ENCODE peak calls at places on chromosomes 11 and 22, in seven cellular contexts. Z is fibroblast of the aortic adventitia, G is cardiac muscle cell, T is fibroblast of pulmonary artery, I is cardiac fibroblast, W is AG09309, F is stomach. L is an unnamed sample.
A peak's percentile ranks its signal among the peaks of the same experiment; 100 is the strongest.

GRCh38 chr11:103587951-103588788 is 448.3 kb upstream of the DDI1 start:
- DNase-seq in I (peak; percentile 27), G (no peak), Z (peak; percentile 28), F (no peak), T (peak; percentile 62), W (no peak), L (no peak)

GRCh38 chr11:68954970-68955958 is 25.5 kb downstream of the MRGPRD start:
- DNase-seq in G (no peak), W (no peak), Z (peak; percentile 59), F (peak; percentile 51), I (peak; percentile 58), T (peak; percentile 60), L (no peak)

GRCh38 chr11:47004595-47005033 is 68.1 kb downstream of the CSTPP1 start:
- DNase-seq in F (peak; percentile 81), W (peak; percentile 92), G (peak; percentile 85), Z (peak; percentile 98), T (peak; percentile 97), I (peak; percentile 98), L (peak; percentile 65)

GRCh38 chr11:15493921-15494630 is 379.4 kb downstream of the INSC start:
- DNase-seq in I (peak; percentile 16), F (peak; percentile 26), T (peak; percentile 2), W (no peak), Z (no peak), G (no peak), L (no peak)

GRCh38 chr11:70109006-70109405 is 30.9 kb downstream of the ANO1 start:
- DNase-seq in Z (no peak), G (no peak), T (no peak), F (no peak), W (no peak), I (no peak), L (no peak)

GRCh38 chr11:123429336-123429735 is 733 bp upstream of the GRAMD1B start:
- DNase-seq in T (no peak), G (no peak), I (no peak), Z (peak; percentile 41), F (no peak), W (peak; percentile 48), L (no peak)

GRCh38 chr11:133529807-133530500 is 2.3 kb downstream of the OPCML start:
- DNase-seq in W (no peak), G (no peak), Z (no peak), T (no peak), I (no peak), F (no peak), L (no peak)

GRCh38 chr11:88348870-88349269 is 11.3 kb upstream of the CTSC start:
- DNase-seq in G (no peak), I (peak; percentile 75), T (peak; percentile 45), Z (no peak), W (no peak), F (no peak), L (no peak)

GRCh38 chr11:1259561-1259960 is 36.7 kb downstream of the MUC5B start:
- DNase-seq in I (no peak), G (no peak), Z (no peak), F (no peak), W (no peak), T (no peak), L (no peak)

GRCh38 chr11:63998558-63999348 is 12.5 kb downstream of the OTUB1 start:
- DNase-seq in Z (no peak), I (no peak), T (no peak), W (no peak), G (no peak), F (peak; percentile 65), L (no peak)

GRCh38 chr11:45264839-45265515 is 21.2 kb downstream of the SYT13 start:
- DNase-seq in F (no peak), Z (peak; percentile 85), G (no peak), I (peak; percentile 76), W (peak; percentile 64), T (peak; percentile 87), L (peak; percentile 11)

GRCh38 chr11:19453893-19454292 is 213.1 kb upstream of the E2F8 start:
- DNase-seq in I (peak; percentile 87), W (no peak), G (no peak), Z (peak; percentile 97), F (no peak), T (peak; percentile 87), L (no peak)

GRCh38 chr11:2951235-2952110 is 22.3 kb upstream of the PHLDA2 start:
- DNase-seq in W (no peak), G (no peak), F (no peak), Z (peak; percentile 28), T (peak; percentile 58), I (peak; percentile 34), L (no peak)

GRCh38 chr22:48080304-48081165 is 1318.1 kb downstream of the TBC1D22A start:
- DNase-seq in G (no peak), W (no peak), I (no peak), Z (no peak), F (no peak), T (no peak), L (no peak)

GRCh38 chr22:31346733-31347250 is 646 bp upstream of the PATZ1 start:
- DNase-seq in G (peak; percentile 72), F (peak; percentile 63), T (peak; percentile 51), W (no peak), Z (peak; percentile 39), I (peak; percentile 57), L (no peak)

GRCh38 chr11:113240389-113240788 is 74.0 kb upstream of the TTC12 start:
- DNase-seq in G (no peak), F (no peak), T (no peak), Z (no peak), I (no peak), W (no peak), L (no peak)

GRCh38 chr11:91585035-91585801 is 639.4 kb upstream of the FAT3 start:
- DNase-seq in G (no peak), W (no peak), T (no peak), F (no peak), Z (no peak), I (no peak), L (no peak)

GRCh38 chr11:9263840-9264380 is 1.2 kb downstream of the DENND5A start:
- DNase-seq in G (no peak), F (no peak), T (no peak), Z (no peak), W (no peak), I (peak; percentile 26), L (no peak)

GRCh38 chr11:81000334-81001100 is 1559.7 kb upstream of the TENM4 start:
- DNase-seq in W (no peak), Z (no peak), G (no peak), T (no peak), I (no peak), F (no peak), L (no peak)

GRCh38 chr11:35200811-35201341 is 61.9 kb downstream of the CD44 start:
- DNase-seq in I (no peak), G (no peak), T (no peak), Z (no peak), W (no peak), F (no peak), L (no peak)

GRCh38 chr22:44823806-44824205 is 71.4 kb downstream of the ARHGAP8 start:
- DNase-seq in W (no peak), I (no peak), G (no peak), F (no peak), T (no peak), Z (no peak), L (no peak)

GRCh38 chr22:44821741-44822425 is 69.5 kb downstream of the ARHGAP8 start:
- DNase-seq in Z (no peak), F (no peak), W (no peak), I (no peak), G (no peak), T (no peak), L (no peak)

GRCh38 chr22:44823396-44823795 is 71.0 kb downstream of the ARHGAP8 start:
- DNase-seq in Z (no peak), T (no peak), G (no peak), W (no peak), F (no peak), I (no peak), L (no peak)

GRCh38 chr22:44824271-44824670 is 71.9 kb downstream of the ARHGAP8 start:
- DNase-seq in Z (no peak), T (no peak), W (no peak), G (no peak), I (no peak), F (no peak), L (no peak)

GRCh38 chr22:44822479-44822878 is 70.1 kb downstream of the ARHGAP8 start:
- DNase-seq in Z (no peak), W (no peak), T (no peak), G (no peak), I (no peak), F (no peak), L (no peak)
- H3K4me3 ChIP-seq in Z (no peak overlapping the region), W (no peak overlapping the region), T (no peak overlapping the region), G (no peak overlapping the region), I (no peak overlapping the region), F (no peak overlapping the region), L (no peak overlapping the region)

DNA sequence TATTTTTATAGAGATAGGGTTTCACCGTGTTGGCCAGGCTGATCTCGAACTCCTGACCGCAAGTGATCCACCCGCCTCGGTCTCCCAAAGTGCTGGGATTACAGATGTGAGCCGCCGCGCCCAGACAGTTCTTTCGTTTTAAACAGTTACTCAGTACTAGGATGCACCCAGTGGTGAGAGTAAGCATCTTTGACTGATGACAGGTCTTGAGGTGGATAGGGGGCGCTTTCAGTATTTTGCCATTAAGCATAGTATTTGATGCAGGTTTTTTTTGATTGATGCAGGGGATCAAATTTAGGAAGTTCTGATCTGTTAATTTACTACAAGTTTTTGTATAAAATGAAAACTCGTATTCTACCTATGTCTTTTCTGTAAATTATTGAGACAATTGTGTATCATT is 13.2 kb upstream of the TRIM34 start:
- DNase-seq in T (no peak), I (no peak), F (no peak), W (no peak), G (no peak), Z (no peak), L (no peak)
- TF ChIP-seq CTCF in T (no peak), I (no peak), F (no peak), W (no peak), G (no peak), Z (no peak), L (no peak)

DNA sequence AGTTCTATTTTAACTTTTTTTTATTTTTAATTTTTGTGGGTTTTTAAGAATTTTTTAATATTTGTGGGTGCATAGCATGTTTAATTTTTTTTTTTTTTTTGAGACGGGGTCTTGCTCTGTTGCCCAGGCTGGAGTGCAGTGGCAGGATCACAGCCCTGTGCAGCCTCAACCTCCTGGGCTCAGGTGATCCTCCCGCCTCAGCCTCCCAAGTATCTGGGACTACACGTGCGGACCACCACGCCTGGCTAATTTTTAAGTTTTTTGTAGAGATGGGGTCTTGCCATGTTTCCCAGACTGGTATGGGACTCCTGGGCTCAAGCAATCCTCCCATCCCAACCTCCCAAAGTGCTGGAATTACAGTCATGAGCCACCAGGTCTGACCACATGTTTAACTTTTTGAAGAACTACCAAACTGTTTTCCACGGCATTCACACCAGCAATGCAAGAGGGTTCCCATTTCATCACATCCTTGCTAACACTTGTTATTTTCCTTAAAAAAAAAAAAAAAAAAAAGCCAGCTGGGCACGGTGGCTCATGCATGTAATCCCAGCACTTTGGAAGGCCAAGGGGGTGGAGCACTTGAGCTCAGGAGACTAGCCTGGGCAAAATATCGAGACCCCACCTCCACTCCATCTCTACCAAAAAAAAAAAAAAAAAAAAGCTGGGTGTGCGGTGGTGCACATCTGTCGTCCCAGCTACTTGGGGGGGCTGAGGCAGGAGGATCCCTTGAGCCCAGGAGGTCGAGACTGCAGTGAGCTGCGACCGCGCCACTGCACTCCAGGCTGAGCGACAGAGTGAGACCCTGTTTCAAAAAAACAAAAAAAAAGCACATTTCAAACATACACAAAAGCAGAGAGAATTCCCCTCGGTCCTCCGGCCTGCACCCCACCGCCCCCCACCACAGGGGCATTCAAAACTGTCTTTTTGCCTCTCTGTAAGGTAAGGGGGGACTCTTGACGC is 16.7 kb upstream of the TXNRD2 start:
- DNase-seq in F (no peak), I (peak; percentile 44), W (peak; percentile 44), G (no peak), T (peak; percentile 29), Z (peak; percentile 78), L (no peak)
- H3K4me3 ChIP-seq in F (peak overlapping the region; percentile 40), I (no peak overlapping the region), W (no peak overlapping the region), G (peak overlapping the region; percentile 29), T (no peak overlapping the region), Z (peak overlapping the region; percentile 53), L (peak overlapping the region; percentile 48)

GRCh38 chr11:126523441-126523840 is 168.0 kb downstream of the ST3GAL4 start:
- DNase-seq in W (no peak), T (no peak), G (no peak), I (no peak), F (no peak), Z (no peak), L (no peak)
- TF ChIP-seq CTCF in W (no peak), T (no peak), G (no peak), I (no peak), F (no peak), Z (no peak), L (no peak)